ENCODE peak calls at places on chromosomes 5 and 9, in six cellular contexts. F, Y, G, T, V and E are unnamed samples.

GRCh38 chr9:121394292-121394691 is 24.2 kb upstream of the STOM start:
- DNase-seq in F (no peak), Y (no peak), G (no peak), T (no peak), V (no peak), E (no peak)

GRCh38 chr9:106479679-106480078 is 383.3 kb upstream of the ZNF462 start:
- DNase-seq in F (no peak), Y (no peak), G (no peak), T (no peak), V (peak), E (no peak)

GRCh38 chr5:72436796-72437471 is 70.3 kb downstream of the ZNF366 start:
- DNase-seq in F (no peak), Y (no peak), G (peak), T (no peak), V (no peak), E (no peak)

GRCh38 chr5:30239331-30240022 is 954.0 kb upstream of the CDH6 start:
- DNase-seq in F (no peak), Y (no peak), G (no peak), T (no peak), V (no peak), E (no peak)

GRCh38 chr5:51652980-51653379 is 269.7 kb downstream of the ISL1 start:
- DNase-seq in F (no peak), Y (no peak), G (no peak), T (no peak), V (peak), E (no peak)

GRCh38 chr5:759111-759741 is 25.3 kb downstream of the ZDHHC11B start:
- DNase-seq in F (peak), Y (peak), G (peak), T (no peak), V (no peak), E (peak)

GRCh38 chr5:141941307-141941706 is 16.7 kb downstream of the PCDH12 start:
- DNase-seq in F (peak), Y (no peak), G (no peak), T (no peak), V (no peak), E (no peak)

GRCh38 chr5:167771565-167771964 is 519.9 kb upstream of the WWC1 start:
- DNase-seq in F (no peak), Y (no peak), G (no peak), T (no peak), V (no peak), E (no peak)

GRCh38 chr5:180291234-180291940 is 496 bp downstream of the MAPK9 start:
- DNase-seq in F (no peak), Y (no peak), G (peak), T (no peak), V (no peak), E (no peak)

GRCh38 chr9:135968083-135968476 is 6.9 kb upstream of the UBAC1 start:
- DNase-seq in F (no peak), Y (no peak), G (peak), T (no peak), V (no peak), E (no peak)